ENCODE peak calls at places on chromosomes 2 and 18, in six cellular contexts. U, O, J, A, W and C are unnamed samples.

GRCh38 chr2:64601785-64602391 is 51.8 kb downstream of the SERTAD2 start:
- DNase-seq in U (no peak), O (no peak), J (no peak), A (no peak), W (no peak), C (no peak)

GRCh38 chr2:75290600-75291140 is 91.3 kb upstream of the TACR1 start:
- DNase-seq in U (no peak), O (no peak), J (no peak), A (no peak), W (no peak), C (no peak)

GRCh38 chr2:173311844-173312606 is 42.6 kb upstream of the CDCA7 start:
- DNase-seq in U (no peak), O (no peak), J (no peak), A (no peak), W (no peak), C (no peak)

GRCh38 chr2:186576614-186577013 is 13.2 kb upstream of the ITGAV start:
- DNase-seq in U (no peak), O (no peak), J (no peak), A (no peak), W (no peak), C (no peak)

GRCh38 chr2:135132314-135132713 is 80.2 kb downstream of the RAB3GAP1 start:
- DNase-seq in U (no peak), O (no peak), J (no peak), A (no peak), W (no peak), C (no peak)

GRCh38 chr2:230877737-230878598 is 13.2 kb downstream of the ITM2C start:
- DNase-seq in U (no peak), O (no peak), J (no peak), A (no peak), W (no peak), C (no peak)

GRCh38 chr2:210302326-210302725 is 12.6 kb downstream of the MYL1 start:
- DNase-seq in U (no peak), O (no peak), J (no peak), A (no peak), W (no peak), C (no peak)

GRCh38 chr18:67151366-67151765 is 365.2 kb downstream of the DSEL start:
- DNase-seq in U (no peak), O (no peak), J (no peak), A (no peak), W (no peak), C (no peak)

GRCh38 chr2:50895058-50895457 is 136.9 kb downstream of the NRXN1 start:
- DNase-seq in U (no peak), O (no peak), J (no peak), A (no peak), W (no peak), C (no peak)

GRCh38 chr18:5057348-5058012 is 139.6 kb downstream of the AKAIN1 start:
- DNase-seq in U (peak; percentile 21), O (peak; percentile 75), J (peak; percentile 32), A (peak; percentile 82), W (peak; percentile 52), C (peak; percentile 50)

GRCh38 chr2:230441188-230441897 is 25.3 kb downstream of the SP100 start:
- DNase-seq in U (no peak), O (no peak), J (peak; percentile 35), A (no peak), W (no peak), C (peak; percentile 82)

GRCh38 chr2:121992700-121993099 is 237.2 kb downstream of the TSN start:
- DNase-seq in U (no peak), O (no peak), J (no peak), A (peak; percentile 42), W (no peak), C (no peak)

GRCh38 chr2:241808051-241808450 is 942 bp upstream of the NEU4 start:
- DNase-seq in U (no peak), O (no peak), J (no peak), A (peak; percentile 53), W (peak; percentile 67), C (no peak)

GRCh38 chr2:66030553-66030952 is 404.4 kb upstream of the MEIS1 start:
- DNase-seq in U (peak; percentile 3), O (no peak), J (no peak), A (no peak), W (peak; percentile 18), C (no peak)

GRCh38 chr2:85888020-85888744 is 608 bp downstream of the ST3GAL5 start:
- DNase-seq in U (no peak), O (no peak), J (no peak), A (no peak), W (no peak), C (peak; percentile 35)

GRCh38 chr2:69566669-69567068 is 76.9 kb downstream of the AAK1 start:
- DNase-seq in U (no peak), O (no peak), J (no peak), A (no peak), W (no peak), C (no peak)
- H3K79me2 ChIP-seq in U (no peaks in the 10 kb centered on the region), O (no peaks in the 10 kb centered on the region), J (peaks cover 5% of the 10 kb centered on the region), A (no peaks in the 10 kb centered on the region), W (no peaks in the 10 kb centered on the region), C (peaks cover 58% of the 10 kb centered on the region)

DNA sequence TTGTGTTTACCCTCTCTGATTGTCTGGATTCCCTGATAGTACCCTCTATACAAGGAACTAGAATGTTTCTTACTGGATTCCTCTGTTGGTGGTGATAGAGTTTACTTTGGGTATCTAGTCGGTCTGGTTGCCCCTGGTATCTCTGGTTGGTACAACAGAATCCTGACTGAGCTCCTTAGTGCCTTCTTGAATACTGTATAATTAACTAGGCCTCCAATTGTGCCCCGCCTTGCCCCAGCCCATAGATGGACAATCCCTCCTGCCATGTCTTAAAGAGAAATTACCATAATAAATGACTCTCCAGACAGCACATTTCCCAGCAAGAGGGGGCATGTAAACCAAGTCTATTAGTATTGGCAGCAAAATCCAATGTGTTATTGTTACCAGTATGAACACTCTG is 2.3 kb downstream of the SCN1A start:
- DNase-seq in U (no peak), O (no peak), J (no peak), A (no peak), W (no peak), C (no peak)
- TF ChIP-seq POLR2A in U (no peak), O (no peak), J (no peak), A (no peak), W (no peak), C (no peak)

DNA sequence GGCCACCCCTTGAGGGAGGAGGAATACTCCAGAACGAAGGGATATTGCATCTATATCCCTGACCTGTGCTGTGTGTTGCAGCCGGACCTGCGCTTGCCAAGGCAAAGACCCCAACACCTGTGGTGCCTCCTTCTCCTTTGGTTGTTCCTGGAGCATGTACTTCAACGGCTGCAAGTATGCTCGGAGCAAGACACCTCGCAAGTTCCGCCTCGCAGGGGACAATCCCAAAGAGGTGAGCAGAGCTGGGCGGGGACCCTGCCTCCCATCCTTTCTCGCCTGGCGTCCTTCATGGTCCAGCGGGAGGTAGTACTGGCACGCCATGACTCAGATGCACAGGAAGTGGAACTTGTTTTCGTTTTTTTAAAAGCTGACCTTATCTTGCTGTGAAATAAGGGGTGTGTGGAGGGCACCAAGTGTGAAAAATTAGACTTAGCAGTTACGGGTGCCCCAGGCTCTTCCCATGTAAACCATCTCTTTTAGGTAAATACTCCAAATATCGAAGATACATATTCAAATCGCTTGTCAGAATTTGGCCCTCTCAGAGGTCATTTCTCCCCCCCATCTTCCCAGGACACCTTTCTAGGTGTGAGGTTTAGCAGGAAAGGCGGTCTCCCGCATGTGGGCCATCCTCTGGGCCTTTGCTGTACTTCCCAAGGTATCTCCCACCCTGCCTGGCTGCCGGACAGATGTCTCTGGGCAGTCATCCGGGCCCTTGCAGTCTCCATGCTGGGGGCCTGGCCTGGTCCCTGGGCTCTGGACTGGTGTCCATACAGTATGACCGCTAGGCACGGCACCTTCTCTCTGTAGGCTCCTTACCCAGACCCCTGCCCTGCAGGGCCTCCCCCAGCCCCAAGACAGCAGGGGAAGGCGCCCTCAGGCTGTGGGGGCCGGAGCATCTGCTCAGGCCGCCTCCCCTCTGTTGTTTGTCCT is 57.6 kb downstream of the BOLA3 start:
- DNase-seq in U (no peak), O (no peak), J (no peak), A (peak; percentile 41), W (no peak), C (no peak)
- H3K36me3 ChIP-seq in U (peaks cover 28% of the 10 kb centered on the region), O (peaks cover 75% of the 10 kb centered on the region), J (peaks cover 62% of the 10 kb centered on the region), A (peaks cover 13% of the 10 kb centered on the region), W (peaks cover 77% of the 10 kb centered on the region), C (peaks cover 37% of the 10 kb centered on the region)

DNA sequence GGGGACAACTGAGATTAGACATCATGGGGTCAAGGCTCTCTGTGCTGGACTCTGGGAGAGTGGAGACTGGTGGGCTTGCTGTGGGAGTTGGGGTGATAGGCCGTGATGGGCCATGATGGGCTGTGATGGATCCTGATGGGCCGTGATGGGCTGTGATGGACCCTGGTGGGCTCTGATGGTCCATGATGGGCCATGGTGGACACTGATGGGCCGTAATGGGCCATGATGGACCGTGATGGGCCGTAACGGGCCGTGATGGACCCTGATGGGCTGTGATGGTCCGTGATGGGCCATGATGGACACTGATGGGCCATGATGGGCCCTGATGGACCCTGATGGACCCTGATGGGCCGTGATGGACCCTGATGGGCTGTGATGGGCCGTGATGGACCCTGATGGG is 18.5 kb downstream of the LPIN1 start:
- DNase-seq in U (no peak), O (no peak), J (no peak), A (no peak), W (no peak), C (no peak)
- H3K79me2 ChIP-seq in U (no peaks in the 10 kb centered on the region), O (peaks cover 44% of the 10 kb centered on the region), J (no peaks in the 10 kb centered on the region), A (no peaks in the 10 kb centered on the region), W (no peaks in the 10 kb centered on the region), C (peaks cover 43% of the 10 kb centered on the region)

DNA sequence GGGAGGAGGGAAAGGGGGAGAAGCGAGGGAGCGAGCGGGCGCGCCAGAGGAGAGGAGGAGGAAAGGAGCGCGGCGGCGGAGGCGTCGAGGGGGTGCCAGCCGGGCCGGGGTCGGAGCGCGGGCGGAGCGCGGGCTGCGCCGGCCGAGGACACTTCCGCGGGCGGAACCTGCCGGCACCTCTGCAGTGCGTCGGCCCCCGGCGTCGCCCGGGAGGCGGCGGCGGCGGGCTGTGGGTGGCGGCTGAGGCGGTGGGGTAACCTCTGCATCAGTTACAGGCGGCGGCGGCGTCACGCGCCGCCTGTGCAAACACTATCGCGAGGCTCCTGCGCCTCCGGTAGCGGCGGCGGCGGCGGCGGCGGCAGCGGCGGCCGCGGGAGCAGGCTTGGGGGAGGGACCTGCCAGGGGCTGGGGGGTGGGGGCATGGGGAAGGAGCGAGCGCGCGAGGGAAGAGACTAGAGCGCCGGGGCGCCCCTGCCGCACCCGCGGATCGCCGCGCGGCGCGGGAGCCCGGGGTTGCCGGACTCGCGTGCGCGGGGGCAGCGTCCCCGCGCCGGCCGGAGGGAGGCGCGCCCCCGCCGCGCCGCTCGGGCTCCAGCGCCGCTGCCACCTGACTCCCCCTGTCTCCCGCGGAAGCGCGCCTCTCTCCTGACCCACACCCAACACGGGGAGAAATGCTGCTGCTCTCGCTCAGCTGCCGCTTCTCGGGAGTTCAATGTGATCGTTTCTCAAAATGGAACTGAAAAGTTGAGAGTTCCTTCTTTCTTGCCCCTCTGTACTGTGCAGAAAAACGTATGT is at the start of gene TLK1:
- DNase-seq in U (peak; percentile 18), O (peak; percentile 93), J (peak; percentile 54), A (peak; percentile 84), W (peak; percentile 73), C (peak; percentile 69)
- TF ChIP-seq POLR2A in U (peak; percentile 20), O (peak; percentile 65), J (peak; percentile 78), A (no peak), W (peak; percentile 49), C (no peak)